ENCODE peak calls at places on chromosomes 1 and 21, in seven cellular contexts. A, R, B, V, X, Y and Q are unnamed samples.

GRCh38 chr21:45857761-45858160 is 123.8 kb upstream of the COL6A1 start:
- DNase-seq in A (no peak), R (no peak), B (no peak), V (no peak), X (no peak), Y (no peak), Q (no peak)

GRCh38 chr1:177274687-177275211 is 104.0 kb downstream of the BRINP2 start:
- DNase-seq in A (no peak), R (peak), B (peak), V (peak), X (peak), Y (no peak), Q (peak)

GRCh38 chr1:116825400-116825734 is 71.1 kb downstream of the CD2 start:
- DNase-seq in A (no peak), R (no peak), B (no peak), V (no peak), X (peak), Y (no peak), Q (no peak)

GRCh38 chr1:8194481-8195227 is 123.3 kb upstream of the SLC45A1 start:
- DNase-seq in A (no peak), R (peak), B (no peak), V (peak), X (peak), Y (no peak), Q (no peak)

GRCh38 chr1:205593532-205593931 is 38.3 kb downstream of the ELK4 start:
- DNase-seq in A (no peak), R (no peak), B (no peak), V (no peak), X (no peak), Y (no peak), Q (no peak)

GRCh38 chr1:25369241-25369640 is 31.1 kb downstream of the TMEM50A start:
- DNase-seq in A (no peak), R (no peak), B (no peak), V (no peak), X (no peak), Y (no peak), Q (no peak)

GRCh38 chr1:52588535-52588934 is 13.6 kb upstream of the GPX7 start:
- DNase-seq in A (no peak), R (no peak), B (no peak), V (no peak), X (no peak), Y (no peak), Q (no peak)

GRCh38 chr1:212221801-212222200 is 63.4 kb upstream of the PPP2R5A start:
- DNase-seq in A (no peak), R (peak), B (no peak), V (no peak), X (peak), Y (no peak), Q (no peak)

GRCh38 chr1:153636312-153636711 is 2.4 kb downstream of the CHTOP start:
- DNase-seq in A (no peak), R (no peak), B (no peak), V (no peak), X (no peak), Y (no peak), Q (no peak)

GRCh38 chr1:2631136-2632050 is 1.4 kb downstream of the MMEL1 start:
- DNase-seq in A (no peak), R (no peak), B (no peak), V (no peak), X (no peak), Y (no peak), Q (no peak)

GRCh38 chr1:245772325-245772724 is 617.5 kb downstream of the KIF26B start:
- DNase-seq in A (no peak), R (no peak), B (no peak), V (no peak), X (no peak), Y (no peak), Q (no peak)

GRCh38 chr1:115190766-115191165 is 101.5 kb upstream of the TSPAN2 start:
- DNase-seq in A (no peak), R (peak), B (no peak), V (no peak), X (peak), Y (no peak), Q (no peak)

GRCh38 chr1:40435471-40435870 is 14.8 kb upstream of the ZFP69B start:
- DNase-seq in A (no peak), R (peak), B (no peak), V (peak), X (peak), Y (no peak), Q (peak)

GRCh38 chr1:27418326-27418761 is 25.9 kb downstream of the GPR3 start:
- DNase-seq in A (peak), R (peak), B (peak), V (peak), X (peak), Y (peak), Q (peak)

GRCh38 chr1:21586926-21587601 is 77.8 kb downstream of the ALPL start:
- DNase-seq in A (no peak), R (peak), B (peak), V (peak), X (peak), Y (peak), Q (no peak)

GRCh38 chr21:43925096-43925481 is 60.1 kb downstream of the AGPAT3 start:
- DNase-seq in A (no peak), R (no peak), B (no peak), V (no peak), X (no peak), Y (no peak), Q (no peak)

GRCh38 chr1:15696956-15697521 is 12.9 kb downstream of the PLEKHM2 start:
- DNase-seq in A (no peak), R (no peak), B (no peak), V (no peak), X (no peak), Y (no peak), Q (no peak)

GRCh38 chr1:183804916-183805734 is at the start of gene RGL1:
- DNase-seq in A (no peak), R (peak), B (peak), V (peak), X (peak), Y (no peak), Q (peak)

GRCh38 chr1:46643368-46643775 is 24.8 kb downstream of the ATPAF1 start:
- DNase-seq in A (no peak), R (peak), B (no peak), V (peak), X (peak), Y (peak), Q (peak)

GRCh38 chr1:214102907-214103306 is 115.1 kb downstream of the PROX1 start:
- DNase-seq in A (no peak), R (peak), B (no peak), V (peak), X (peak), Y (peak), Q (peak)

GRCh38 chr1:235783148-235783776 is 83.4 kb downstream of the LYST start:
- DNase-seq in A (no peak), R (peak), B (no peak), V (peak), X (peak), Y (peak), Q (peak)

GRCh38 chr1:226097866-226098625 is 35.5 kb downstream of the H3-3A start:
- DNase-seq in A (no peak), R (peak), B (no peak), V (peak), X (peak), Y (no peak), Q (peak)

GRCh38 chr1:232830661-232831060 is 25.4 kb downstream of the MAP10 start:
- DNase-seq in A (no peak), R (no peak), B (no peak), V (no peak), X (no peak), Y (no peak), Q (no peak)

GRCh38 chr1:9874959-9875635 is 35.0 kb downstream of the CTNNBIP1 start:
- DNase-seq in A (peak), R (peak), B (peak), V (peak), X (peak), Y (peak), Q (peak)

GRCh38 chr21:36377391-36377842 is 7.8 kb upstream of the CHAF1B start:
- DNase-seq in A (no peak), R (no peak), B (no peak), V (no peak), X (no peak), Y (no peak), Q (no peak)

GRCh38 chr1:14662116-14662515 is 63.6 kb downstream of the KAZN start:
- DNase-seq in A (no peak), R (no peak), B (no peak), V (no peak), X (no peak), Y (no peak), Q (no peak)

GRCh38 chr1:7784492-7785071 is 491 bp downstream of the PER3 start:
- DNase-seq in A (no peak), R (no peak), B (peak), V (no peak), X (no peak), Y (no peak), Q (no peak)

GRCh38 chr1:175272361-175272760 is 79.8 kb upstream of the KIAA0040 start:
- DNase-seq in A (no peak), R (no peak), B (no peak), V (no peak), X (no peak), Y (no peak), Q (no peak)

GRCh38 chr1:3174487-3175247 is 105.7 kb downstream of the PRDM16 start:
- DNase-seq in A (peak), R (no peak), B (peak), V (no peak), X (peak), Y (no peak), Q (peak)

GRCh38 chr1:218804014-218804785 is 369.5 kb upstream of the LYPLAL1 start:
- DNase-seq in A (no peak), R (peak), B (no peak), V (no peak), X (peak), Y (no peak), Q (no peak)

GRCh38 chr1:203990118-203990517 is 82.8 kb upstream of the SOX13 start:
- DNase-seq in A (no peak), R (no peak), B (no peak), V (no peak), X (no peak), Y (no peak), Q (no peak)

GRCh38 chr1:203986887-203987461 is 85.9 kb upstream of the SOX13 start:
- DNase-seq in A (no peak), R (no peak), B (no peak), V (no peak), X (no peak), Y (no peak), Q (no peak)

GRCh38 chr1:203985044-203985443 is 87.9 kb upstream of the SOX13 start:
- DNase-seq in A (no peak), R (no peak), B (no peak), V (no peak), X (peak), Y (no peak), Q (no peak)

DNA sequence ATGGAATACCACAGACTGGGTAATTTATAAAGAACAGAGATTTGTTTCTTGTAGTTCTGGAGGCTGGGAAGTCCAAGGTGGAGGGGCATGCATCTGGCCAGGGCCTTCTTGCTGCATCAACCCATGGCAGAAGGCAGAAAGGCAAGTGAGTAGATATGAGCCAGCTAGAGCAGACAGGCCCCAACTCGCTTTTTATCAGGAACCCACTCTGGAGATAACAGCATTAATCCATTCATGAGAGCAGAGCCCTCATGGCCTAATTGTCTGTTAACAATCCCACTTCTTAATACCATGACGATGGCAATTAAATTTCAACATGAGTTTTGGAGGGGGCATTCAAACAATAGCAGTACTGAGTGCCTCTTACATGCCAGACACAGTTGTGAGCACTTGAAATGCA is 87.2 kb upstream of the SOX13 start:
- DNase-seq in A (no peak), R (no peak), B (no peak), V (no peak), X (no peak), Y (no peak), Q (no peak)
- H3K4me3 ChIP-seq in A (no peak), R (no peak), B (no peak), V (no peak), X (no peak), Y (no peak), Q (no peak)

DNA sequence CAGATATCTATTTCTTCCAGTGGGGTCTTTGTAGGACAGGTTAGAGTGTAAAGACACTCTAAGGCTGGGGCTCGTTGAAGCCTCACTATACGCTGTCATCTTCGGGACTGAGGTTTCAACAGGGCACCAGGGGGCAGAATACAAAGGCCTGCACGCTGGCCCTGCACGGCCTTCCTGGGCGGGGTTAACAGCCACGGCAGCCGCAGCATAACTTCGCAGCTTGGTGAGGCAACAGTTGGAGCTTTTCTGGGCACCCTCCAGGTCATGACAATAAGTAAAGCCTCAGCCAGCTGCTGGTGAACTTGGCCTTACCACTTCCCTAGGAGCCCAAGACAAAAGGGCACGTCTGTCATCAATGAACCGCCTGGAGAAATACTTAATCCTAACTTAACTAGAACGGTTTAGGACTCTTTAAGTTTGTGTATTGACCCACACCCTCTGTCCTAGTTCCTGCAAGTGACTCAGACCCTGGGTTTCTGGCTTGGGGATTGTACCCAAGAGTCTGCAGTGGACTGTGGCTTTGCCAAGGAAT is 2.3 kb upstream of the RUNX1 start:
- DNase-seq in A (peak), R (peak), B (peak), V (peak), X (peak), Y (no peak), Q (peak)
- TF ChIP-seq CTCF in A (peak), R (peak), B (peak), V (peak), X (peak), Y (peak), Q (peak)

DNA sequence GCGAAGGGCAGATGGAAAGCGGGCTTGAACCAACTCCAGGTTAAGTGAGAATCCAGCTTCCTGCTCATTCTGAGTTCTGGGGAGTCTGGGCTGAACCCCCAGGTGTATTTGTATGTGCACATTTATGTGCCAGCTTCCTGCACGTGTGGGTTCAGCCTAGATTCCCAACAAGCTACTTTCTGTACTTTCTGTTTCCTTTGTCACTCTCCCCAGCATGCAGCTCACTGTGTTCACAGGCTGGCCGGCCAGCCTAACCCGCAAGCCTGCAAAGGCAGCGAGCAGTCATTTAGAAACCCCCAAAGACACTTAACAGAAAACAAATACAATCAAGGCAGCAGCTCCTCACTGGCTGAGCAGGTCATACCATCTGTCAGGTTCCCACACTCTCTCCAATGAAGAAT is 1.2 kb upstream of the IL19 start:
- DNase-seq in A (no peak), R (no peak), B (no peak), V (no peak), X (no peak), Y (no peak), Q (no peak)
- H3K4me3 ChIP-seq in A (no peak), R (no peak), B (no peak), V (no peak), X (no peak), Y (no peak), Q (no peak)

DNA sequence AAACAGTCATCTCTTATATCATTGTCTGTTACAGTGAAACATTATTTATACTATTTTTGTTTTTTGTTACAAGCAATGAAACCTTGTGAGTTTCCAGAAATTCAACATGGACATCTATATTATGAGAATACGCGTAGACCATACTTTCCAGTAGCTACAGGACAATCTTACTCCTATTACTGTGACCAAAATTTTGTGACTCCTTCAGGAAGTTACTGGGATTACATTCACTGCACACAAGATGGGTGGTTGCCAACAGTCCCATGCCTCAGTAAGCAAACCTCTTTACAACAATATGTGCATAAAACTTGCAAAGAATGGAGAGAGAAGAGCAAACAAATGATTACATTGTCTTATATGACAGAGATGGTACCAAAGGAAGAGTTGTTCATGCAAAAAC is 22.4 kb downstream of the CFHR4 start:
- DNase-seq in A (no peak), R (peak), B (no peak), V (peak), X (no peak), Y (no peak), Q (no peak)
- TF ChIP-seq CTCF in A (no peak), R (peak), B (no peak), V (peak), X (no peak), Y (peak), Q (no peak)

GRCh38 chr1:29557066-29557465 is 320.7 kb downstream of the PTPRU start:
- DNase-seq in A (no peak), R (no peak), B (no peak), V (no peak), X (no peak), Y (no peak), Q (no peak)

GRCh38 chr1:29556657-29557056 is 320.3 kb downstream of the PTPRU start:
- DNase-seq in A (no peak), R (no peak), B (no peak), V (no peak), X (no peak), Y (no peak), Q (no peak)

GRCh38 chr1:29559055-29559454 is 322.7 kb downstream of the PTPRU start:
- DNase-seq in A (no peak), R (no peak), B (no peak), V (no peak), X (no peak), Y (no peak), Q (no peak)

GRCh38 chr1:29555043-29555620 is 318.8 kb downstream of the PTPRU start:
- DNase-seq in A (no peak), R (no peak), B (no peak), V (no peak), X (no peak), Y (no peak), Q (no peak)

GRCh38 chr1:29557701-29558445 is 321.6 kb downstream of the PTPRU start:
- DNase-seq in A (no peak), R (no peak), B (no peak), V (no peak), X (no peak), Y (no peak), Q (no peak)
- H3K4me3 ChIP-seq in A (no peak), R (no peak), B (no peak), V (no peak), X (no peak), Y (no peak), Q (no peak)